ENCODE peak calls at places on chromosomes 12 and 14, in nine cellular contexts. One of them, this sample, is unnamed. For H3K27me3, the result is how much of the 10 kb centered on the place peaks cover.

GRCh38 chr12:109446869-109447268 is 30.2 kb downstream of the KCTD10 start:
- DNase-seq in left ventricle myocardium inferior: peak
- DNase-seq in fibroblast of lung: no peak
- DNase-seq in CD8-positive, alpha-beta T cell: no peak
- DNase-seq in cardiac muscle cell: no peak
- DNase-seq in heart right ventricle: no peak
- DNase-seq in stomach: no peak
- DNase-seq in lung: no peak
- DNase-seq in mammary epithelial cell: no peak
- DNase-seq in this sample: no peak

GRCh38 chr14:75273272-75274044 is 5.2 kb upstream of the FOS start:
- DNase-seq in heart right ventricle: no peak
- DNase-seq in mammary epithelial cell: peak
- DNase-seq in left ventricle myocardium inferior: no peak
- DNase-seq in cardiac muscle cell: peak
- DNase-seq in CD8-positive, alpha-beta T cell: no peak
- DNase-seq in stomach: no peak
- DNase-seq in lung: no peak
- DNase-seq in fibroblast of lung: peak
- DNase-seq in this sample: peak

GRCh38 chr12:53937099-53937498 is 1.5 kb upstream of the HOXC13 start:
- DNase-seq in heart right ventricle: no peak
- DNase-seq in lung: no peak
- DNase-seq in cardiac muscle cell: no peak
- DNase-seq in left ventricle myocardium inferior: no peak
- DNase-seq in mammary epithelial cell: no peak
- DNase-seq in fibroblast of lung: no peak
- DNase-seq in stomach: no peak
- DNase-seq in CD8-positive, alpha-beta T cell: no peak
- DNase-seq in this sample: no peak

GRCh38 chr12:116736962-116737773 is 701 bp downstream of the SPRING1 start:
- DNase-seq in stomach: peak
- DNase-seq in left ventricle myocardium inferior: no peak
- DNase-seq in CD8-positive, alpha-beta T cell: no peak
- DNase-seq in cardiac muscle cell: no peak
- DNase-seq in lung: no peak
- DNase-seq in heart right ventricle: no peak
- DNase-seq in fibroblast of lung: no peak
- DNase-seq in mammary epithelial cell: peak
- DNase-seq in this sample: peak

GRCh38 chr14:59123975-59124374 is 64.5 kb upstream of the DAAM1 start:
- DNase-seq in lung: no peak
- DNase-seq in CD8-positive, alpha-beta T cell: no peak
- DNase-seq in stomach: no peak
- DNase-seq in left ventricle myocardium inferior: no peak
- DNase-seq in heart right ventricle: no peak
- DNase-seq in fibroblast of lung: peak
- DNase-seq in mammary epithelial cell: no peak
- DNase-seq in cardiac muscle cell: peak
- DNase-seq in this sample: peak

GRCh38 chr14:96117101-96117897 is 78.1 kb downstream of the C14orf132 start:
- DNase-seq in cardiac muscle cell: peak
- DNase-seq in fibroblast of lung: no peak
- DNase-seq in stomach: no peak
- DNase-seq in left ventricle myocardium inferior: no peak
- DNase-seq in CD8-positive, alpha-beta T cell: no peak
- DNase-seq in lung: no peak
- DNase-seq in mammary epithelial cell: no peak
- DNase-seq in heart right ventricle: no peak
- DNase-seq in this sample: peak

GRCh38 chr12:105995986-105996385 is 142.8 kb downstream of the NUAK1 start:
- DNase-seq in stomach: no peak
- DNase-seq in fibroblast of lung: no peak
- DNase-seq in heart right ventricle: no peak
- DNase-seq in mammary epithelial cell: no peak
- DNase-seq in cardiac muscle cell: no peak
- DNase-seq in lung: no peak
- DNase-seq in left ventricle myocardium inferior: no peak
- DNase-seq in CD8-positive, alpha-beta T cell: no peak
- DNase-seq in this sample: no peak

GRCh38 chr12:40735551-40736230 is 43.5 kb downstream of the CNTN1 start:
- DNase-seq in mammary epithelial cell: no peak
- DNase-seq in stomach: no peak
- DNase-seq in CD8-positive, alpha-beta T cell: no peak
- DNase-seq in cardiac muscle cell: no peak
- DNase-seq in lung: no peak
- DNase-seq in left ventricle myocardium inferior: no peak
- DNase-seq in fibroblast of lung: no peak
- DNase-seq in heart right ventricle: no peak
- DNase-seq in this sample: no peak

DNA sequence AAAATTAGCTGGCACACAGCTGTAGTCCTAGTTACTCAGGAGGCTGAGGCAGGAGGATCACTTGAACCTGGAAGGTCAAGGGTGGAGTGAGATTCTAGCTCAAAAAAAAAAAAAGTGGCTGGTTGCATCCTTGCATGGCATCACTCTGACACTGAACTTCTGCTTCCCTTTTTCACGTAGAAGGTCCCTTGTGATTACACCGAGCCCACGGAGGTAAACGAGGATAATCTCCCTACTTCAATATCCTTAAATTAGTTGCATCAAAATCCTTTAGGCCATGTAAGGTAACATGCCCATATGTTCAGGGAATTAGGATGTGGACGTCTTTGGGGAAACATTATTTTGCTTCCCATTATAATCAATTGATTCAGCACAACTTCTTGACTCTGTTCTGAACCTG is 4.0 kb upstream of the PPP4R4 start:
- DNase-seq in heart right ventricle: no peak
- DNase-seq in cardiac muscle cell: no peak
- DNase-seq in lung: no peak
- DNase-seq in left ventricle myocardium inferior: no peak
- DNase-seq in stomach: no peak
- DNase-seq in fibroblast of lung: no peak
- DNase-seq in CD8-positive, alpha-beta T cell: no peak
- DNase-seq in mammary epithelial cell: no peak
- DNase-seq in this sample: no peak
- H3K27me3 ChIP-seq in heart right ventricle: under half
- H3K27me3 ChIP-seq in cardiac muscle cell: under half
- H3K27me3 ChIP-seq in lung: under half
- H3K27me3 ChIP-seq in left ventricle myocardium inferior: under half
- H3K27me3 ChIP-seq in stomach: under half
- H3K27me3 ChIP-seq in fibroblast of lung: under half
- H3K27me3 ChIP-seq in CD8-positive, alpha-beta T cell: under half
- H3K27me3 ChIP-seq in mammary epithelial cell: under half
- H3K27me3 ChIP-seq in this sample: under half

DNA sequence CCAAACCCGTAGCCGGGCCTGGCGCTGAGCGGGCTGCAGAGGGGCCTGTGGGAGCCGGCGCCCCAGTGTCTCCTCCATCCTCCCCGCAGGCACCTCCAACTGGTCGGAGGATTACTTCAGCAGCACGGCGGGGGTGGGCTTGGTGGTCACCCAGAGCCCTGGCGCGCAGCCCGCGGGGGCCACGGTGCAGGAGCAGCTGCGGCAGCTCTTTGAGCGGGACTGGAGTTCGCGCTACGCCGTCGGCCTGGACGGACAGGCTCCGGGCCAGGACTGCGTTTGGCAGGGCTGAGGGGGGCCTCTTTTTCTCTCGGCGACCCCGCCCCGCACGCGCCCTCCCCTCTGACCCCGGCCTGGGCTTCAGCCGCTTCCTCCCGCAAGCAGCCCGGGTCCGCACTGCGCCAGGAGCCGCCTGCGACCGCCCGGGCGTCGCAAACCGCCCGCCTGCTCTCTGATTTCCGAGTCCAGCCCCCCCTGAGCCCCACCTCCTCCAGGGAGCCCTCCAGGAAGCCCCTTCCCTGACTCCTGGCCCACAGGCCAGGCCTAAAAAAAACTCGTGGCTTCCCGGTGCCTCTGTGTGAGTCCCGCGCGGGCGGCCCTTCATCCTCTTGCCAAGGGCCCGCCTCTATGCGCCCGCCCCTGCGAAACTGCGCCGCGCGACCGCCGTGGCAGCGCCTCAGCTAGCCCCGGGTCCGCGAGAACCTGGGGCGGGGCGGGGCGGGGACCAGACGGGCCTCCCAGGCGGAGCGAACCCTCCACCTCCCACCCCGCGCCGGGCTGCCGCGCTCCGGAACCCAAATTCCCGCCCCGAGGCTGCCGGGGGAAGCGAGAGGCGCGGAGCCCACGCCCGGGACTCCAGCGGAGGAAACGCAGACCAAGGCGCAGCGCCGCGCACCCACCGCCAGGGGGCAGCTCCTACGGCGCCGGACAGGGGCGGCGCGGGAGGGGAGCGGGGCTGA is 8.3 kb downstream of the PLD4 start:
- DNase-seq in CD8-positive, alpha-beta T cell: peak
- DNase-seq in stomach: peak
- DNase-seq in mammary epithelial cell: peak
- DNase-seq in lung: peak
- DNase-seq in heart right ventricle: peak
- DNase-seq in fibroblast of lung: peak
- DNase-seq in left ventricle myocardium inferior: peak
- DNase-seq in cardiac muscle cell: peak
- DNase-seq in this sample: peak
- H3K27me3 ChIP-seq in CD8-positive, alpha-beta T cell: under half
- H3K27me3 ChIP-seq in stomach: under half
- H3K27me3 ChIP-seq in mammary epithelial cell: under half
- H3K27me3 ChIP-seq in lung: under half
- H3K27me3 ChIP-seq in heart right ventricle: under half
- H3K27me3 ChIP-seq in fibroblast of lung: under half
- H3K27me3 ChIP-seq in left ventricle myocardium inferior: half or more
- H3K27me3 ChIP-seq in cardiac muscle cell: half or more
- H3K27me3 ChIP-seq in this sample: under half

GRCh38 chr12:128971802-128972201 is 118.5 kb downstream of the GLT1D1 start:
- DNase-seq in lung: no peak
- DNase-seq in CD8-positive, alpha-beta T cell: no peak
- DNase-seq in heart right ventricle: no peak
- DNase-seq in mammary epithelial cell: no peak
- DNase-seq in left ventricle myocardium inferior: no peak
- DNase-seq in cardiac muscle cell: no peak
- DNase-seq in stomach: no peak
- DNase-seq in fibroblast of lung: no peak
- DNase-seq in this sample: no peak

GRCh38 chr12:128974881-128975280 is 121.6 kb downstream of the GLT1D1 start:
- DNase-seq in stomach: no peak
- DNase-seq in heart right ventricle: no peak
- DNase-seq in fibroblast of lung: no peak
- DNase-seq in CD8-positive, alpha-beta T cell: no peak
- DNase-seq in mammary epithelial cell: no peak
- DNase-seq in left ventricle myocardium inferior: no peak
- DNase-seq in cardiac muscle cell: no peak
- DNase-seq in lung: no peak
- DNase-seq in this sample: no peak

GRCh38 chr12:128970941-128971340 is 117.7 kb downstream of the GLT1D1 start:
- DNase-seq in left ventricle myocardium inferior: no peak
- DNase-seq in cardiac muscle cell: no peak
- DNase-seq in CD8-positive, alpha-beta T cell: no peak
- DNase-seq in heart right ventricle: no peak
- DNase-seq in lung: no peak
- DNase-seq in mammary epithelial cell: no peak
- DNase-seq in stomach: no peak
- DNase-seq in fibroblast of lung: no peak
- DNase-seq in this sample: no peak

GRCh38 chr12:128976120-128976519 is 122.8 kb downstream of the GLT1D1 start:
- DNase-seq in heart right ventricle: no peak
- DNase-seq in mammary epithelial cell: no peak
- DNase-seq in CD8-positive, alpha-beta T cell: no peak
- DNase-seq in stomach: no peak
- DNase-seq in cardiac muscle cell: no peak
- DNase-seq in lung: peak
- DNase-seq in fibroblast of lung: no peak
- DNase-seq in left ventricle myocardium inferior: no peak
- DNase-seq in this sample: peak

DNA sequence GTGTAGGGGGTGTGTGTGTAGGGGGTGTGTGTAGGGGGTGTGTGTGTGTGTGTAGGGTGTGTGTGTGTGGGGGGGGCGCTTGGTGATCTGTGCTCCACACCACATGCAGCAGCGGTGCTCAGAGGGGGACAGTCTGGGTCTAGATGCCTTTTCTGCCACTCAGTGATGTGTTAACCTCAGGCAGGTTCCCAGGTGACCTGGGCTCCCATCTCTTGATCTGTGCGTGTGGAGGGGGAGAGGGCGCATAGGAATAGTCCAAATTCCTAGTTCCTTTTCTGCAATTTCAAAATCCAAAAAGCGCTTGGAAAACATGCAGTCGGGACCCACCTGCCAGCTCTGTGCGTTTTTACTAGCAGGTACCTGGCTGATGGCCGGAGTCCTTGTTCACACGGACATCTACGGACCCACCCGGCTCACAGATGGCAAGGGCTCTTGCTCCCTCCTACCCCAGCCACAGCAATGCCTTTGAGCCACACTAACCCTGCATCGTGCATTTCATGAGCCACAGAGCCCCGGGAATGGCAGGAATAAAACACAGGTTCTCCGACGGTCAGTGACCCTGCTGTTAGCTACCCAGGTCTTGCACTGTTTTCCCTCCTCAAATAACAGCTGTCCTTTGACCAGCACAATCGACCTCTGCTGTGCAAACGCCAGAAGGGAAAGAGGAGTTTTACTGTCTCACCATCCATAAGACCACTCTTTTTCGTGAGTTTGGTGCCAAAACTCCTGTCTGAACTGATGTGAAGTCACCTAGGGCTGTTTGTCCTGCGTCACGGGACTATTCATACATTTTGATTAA is 120.8 kb downstream of the GLT1D1 start:
- DNase-seq in fibroblast of lung: no peak
- DNase-seq in heart right ventricle: no peak
- DNase-seq in lung: no peak
- DNase-seq in left ventricle myocardium inferior: no peak
- DNase-seq in CD8-positive, alpha-beta T cell: no peak
- DNase-seq in mammary epithelial cell: no peak
- DNase-seq in cardiac muscle cell: no peak
- DNase-seq in stomach: no peak
- DNase-seq in this sample: no peak
- H3K27me3 ChIP-seq in fibroblast of lung: under half
- H3K27me3 ChIP-seq in heart right ventricle: half or more
- H3K27me3 ChIP-seq in lung: under half
- H3K27me3 ChIP-seq in left ventricle myocardium inferior: half or more
- H3K27me3 ChIP-seq in CD8-positive, alpha-beta T cell: under half
- H3K27me3 ChIP-seq in mammary epithelial cell: under half
- H3K27me3 ChIP-seq in cardiac muscle cell: under half
- H3K27me3 ChIP-seq in stomach: under half
- H3K27me3 ChIP-seq in this sample: under half

GRCh38 chr14:61512508-61512907 is 182.8 kb upstream of the HIF1A start:
- DNase-seq in cardiac muscle cell: peak
- DNase-seq in CD8-positive, alpha-beta T cell: no peak
- DNase-seq in lung: no peak
- DNase-seq in mammary epithelial cell: peak
- DNase-seq in left ventricle myocardium inferior: no peak
- DNase-seq in stomach: no peak
- DNase-seq in heart right ventricle: no peak
- DNase-seq in fibroblast of lung: peak
- DNase-seq in this sample: peak

GRCh38 chr14:61516125-61516740 is 179.1 kb upstream of the HIF1A start:
- DNase-seq in left ventricle myocardium inferior: no peak
- DNase-seq in cardiac muscle cell: peak
- DNase-seq in mammary epithelial cell: no peak
- DNase-seq in CD8-positive, alpha-beta T cell: no peak
- DNase-seq in heart right ventricle: no peak
- DNase-seq in stomach: no peak
- DNase-seq in fibroblast of lung: no peak
- DNase-seq in lung: no peak
- DNase-seq in this sample: no peak

GRCh38 chr14:61514927-61515326 is 180.4 kb upstream of the HIF1A start:
- DNase-seq in CD8-positive, alpha-beta T cell: no peak
- DNase-seq in cardiac muscle cell: no peak
- DNase-seq in mammary epithelial cell: no peak
- DNase-seq in heart right ventricle: no peak
- DNase-seq in left ventricle myocardium inferior: no peak
- DNase-seq in stomach: no peak
- DNase-seq in lung: no peak
- DNase-seq in fibroblast of lung: no peak
- DNase-seq in this sample: no peak

GRCh38 chr14:61515436-61516124 is 179.7 kb upstream of the HIF1A start:
- DNase-seq in stomach: no peak
- DNase-seq in left ventricle myocardium inferior: no peak
- DNase-seq in cardiac muscle cell: no peak
- DNase-seq in CD8-positive, alpha-beta T cell: no peak
- DNase-seq in mammary epithelial cell: no peak
- DNase-seq in heart right ventricle: no peak
- DNase-seq in fibroblast of lung: no peak
- DNase-seq in lung: no peak
- DNase-seq in this sample: no peak

DNA sequence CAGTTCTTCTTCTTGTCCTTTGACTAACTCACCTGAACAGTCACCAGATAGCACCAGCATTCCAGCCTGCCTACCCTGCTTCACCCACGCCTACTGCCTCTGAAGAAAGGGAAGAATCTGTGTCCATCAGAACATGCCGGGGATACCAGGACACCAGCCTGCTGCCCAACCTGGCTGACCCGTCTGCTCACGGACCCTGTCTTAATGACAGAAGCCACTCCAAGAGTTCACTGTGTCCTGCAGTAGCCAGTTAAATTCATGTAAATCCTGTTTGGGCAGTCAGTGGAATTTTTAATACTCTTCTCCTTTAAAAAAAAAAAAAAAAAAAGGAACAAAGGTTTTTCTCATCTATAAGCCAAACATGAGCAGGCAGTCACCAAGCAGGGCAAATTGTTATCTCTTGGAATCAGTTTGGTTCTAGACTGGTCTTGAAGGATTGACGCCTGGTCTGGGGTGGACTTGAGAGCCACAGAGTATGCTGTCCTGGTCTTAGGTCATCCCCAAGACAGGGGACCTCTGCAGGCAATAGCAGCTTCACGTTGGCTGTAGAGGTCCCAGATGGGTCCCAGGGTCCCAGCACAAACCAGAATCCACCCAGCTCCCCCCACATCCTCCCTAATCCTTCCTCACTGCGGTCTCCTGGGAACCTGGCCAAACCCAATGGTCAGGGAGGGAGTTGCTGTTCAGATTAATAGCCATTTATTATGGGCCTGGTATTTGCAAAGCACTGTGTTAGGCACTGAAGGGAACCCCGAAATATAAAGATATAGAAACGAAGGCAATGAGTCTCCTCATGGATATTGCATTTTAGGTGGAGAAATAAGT is 181.1 kb upstream of the HIF1A start:
- DNase-seq in mammary epithelial cell: peak
- DNase-seq in left ventricle myocardium inferior: no peak
- DNase-seq in heart right ventricle: no peak
- DNase-seq in lung: no peak
- DNase-seq in stomach: no peak
- DNase-seq in CD8-positive, alpha-beta T cell: no peak
- DNase-seq in fibroblast of lung: peak
- DNase-seq in cardiac muscle cell: peak
- DNase-seq in this sample: no peak
- H3K27me3 ChIP-seq in mammary epithelial cell: under half
- H3K27me3 ChIP-seq in left ventricle myocardium inferior: under half
- H3K27me3 ChIP-seq in heart right ventricle: under half
- H3K27me3 ChIP-seq in lung: under half
- H3K27me3 ChIP-seq in stomach: under half
- H3K27me3 ChIP-seq in CD8-positive, alpha-beta T cell: under half
- H3K27me3 ChIP-seq in fibroblast of lung: under half
- H3K27me3 ChIP-seq in cardiac muscle cell: under half
- H3K27me3 ChIP-seq in this sample: under half

This sample was measured in adipocyte.